ENCODE peak calls at places on chromosomes 7 and 10, in five cellular contexts. One of them, this sample, is unnamed.
A peak's percentile ranks its signal among the peaks of the same experiment; 100 is the strongest.

GRCh38 chr7:98628916-98629525 is 11.9 kb downstream of the NPTX2 start:
- DNase-seq in Peyer's patch: no peak
- DNase-seq in CD8-positive, alpha-beta T cell: no peak
- DNase-seq in heart left ventricle: no peak
- DNase-seq in AG04450: no peak
- DNase-seq in this sample: no peak

GRCh38 chr7:92988941-92989540 is 128.7 kb downstream of the SAMD9 start:
- DNase-seq in Peyer's patch: no peak
- DNase-seq in AG04450: no peak
- DNase-seq in heart left ventricle: no peak
- DNase-seq in CD8-positive, alpha-beta T cell: no peak
- DNase-seq in this sample: no peak

GRCh38 chr7:42080831-42081230 is 156.2 kb downstream of the GLI3 start:
- DNase-seq in CD8-positive, alpha-beta T cell: no peak
- DNase-seq in Peyer's patch: no peak
- DNase-seq in AG04450: no peak
- DNase-seq in heart left ventricle: no peak
- DNase-seq in this sample: no peak

GRCh38 chr10:65670087-65670486 is 1255.7 kb upstream of the LRRTM3 start:
- DNase-seq in AG04450: peak; percentile 15
- DNase-seq in Peyer's patch: no peak
- DNase-seq in heart left ventricle: no peak
- DNase-seq in CD8-positive, alpha-beta T cell: no peak
- DNase-seq in this sample: no peak

GRCh38 chr7:10412426-10413019 is 561.1 kb upstream of the PHF14 start:
- DNase-seq in heart left ventricle: no peak
- DNase-seq in AG04450: no peak
- DNase-seq in Peyer's patch: no peak
- DNase-seq in CD8-positive, alpha-beta T cell: no peak
- DNase-seq in this sample: no peak

GRCh38 chr10:48608279-48608681 is 3.4 kb upstream of the ARHGAP22 start:
- DNase-seq in CD8-positive, alpha-beta T cell: no peak
- DNase-seq in heart left ventricle: no peak
- DNase-seq in AG04450: no peak
- DNase-seq in Peyer's patch: peak; percentile 58
- DNase-seq in this sample: no peak

GRCh38 chr7:135414850-135415439 is 95.0 kb downstream of the CNOT4 start:
- DNase-seq in Peyer's patch: no peak
- DNase-seq in heart left ventricle: no peak
- DNase-seq in AG04450: peak; percentile 21
- DNase-seq in CD8-positive, alpha-beta T cell: peak; percentile 12
- DNase-seq in this sample: no peak

GRCh38 chr7:72039460-72039859 is 372.7 kb downstream of the CALN1 start:
- DNase-seq in heart left ventricle: no peak
- DNase-seq in CD8-positive, alpha-beta T cell: no peak
- DNase-seq in Peyer's patch: no peak
- DNase-seq in AG04450: no peak
- DNase-seq in this sample: no peak

GRCh38 chr7:131040467-131040932 is 287.2 kb upstream of the MKLN1 start:
- DNase-seq in Peyer's patch: peak; percentile 61
- DNase-seq in heart left ventricle: peak; percentile 56
- DNase-seq in AG04450: peak; percentile 48
- DNase-seq in CD8-positive, alpha-beta T cell: no peak
- DNase-seq in this sample: no peak

GRCh38 chr10:91652364-91652763 is 19.5 kb upstream of the PPP1R3C start:
- DNase-seq in CD8-positive, alpha-beta T cell: no peak
- DNase-seq in Peyer's patch: no peak
- DNase-seq in AG04450: peak; percentile 62
- DNase-seq in heart left ventricle: no peak
- DNase-seq in this sample: no peak

GRCh38 chr10:132590752-132591121 is 53.1 kb downstream of the INPP5A start:
- DNase-seq in AG04450: no peak
- DNase-seq in CD8-positive, alpha-beta T cell: no peak
- DNase-seq in Peyer's patch: no peak
- DNase-seq in heart left ventricle: no peak
- DNase-seq in this sample: no peak

GRCh38 chr10:32377458-32378370 is 30.8 kb upstream of the EPC1 start:
- DNase-seq in CD8-positive, alpha-beta T cell: peak; percentile 34
- DNase-seq in AG04450: no peak
- DNase-seq in Peyer's patch: peak; percentile 47
- DNase-seq in heart left ventricle: no peak
- DNase-seq in this sample: peak; percentile 46

GRCh38 chr7:93006480-93007095 is 111.2 kb downstream of the SAMD9 start:
- DNase-seq in Peyer's patch: no peak
- DNase-seq in AG04450: no peak
- DNase-seq in heart left ventricle: no peak
- DNase-seq in CD8-positive, alpha-beta T cell: no peak
- DNase-seq in this sample: no peak

GRCh38 chr10:86958831-86959736 is 685 bp downstream of the SNCG start:
- DNase-seq in CD8-positive, alpha-beta T cell: no peak
- DNase-seq in Peyer's patch: no peak
- DNase-seq in heart left ventricle: peak; percentile 79
- DNase-seq in AG04450: no peak
- DNase-seq in this sample: no peak
- H3K4me3 ChIP-seq in CD8-positive, alpha-beta T cell: no peak overlapping the region
- H3K4me3 ChIP-seq in Peyer's patch: no peak overlapping the region
- H3K4me3 ChIP-seq in heart left ventricle: peak overlapping the region; percentile 66
- H3K4me3 ChIP-seq in AG04450: no peak overlapping the region
- H3K4me3 ChIP-seq in this sample: no peak overlapping the region

DNA sequence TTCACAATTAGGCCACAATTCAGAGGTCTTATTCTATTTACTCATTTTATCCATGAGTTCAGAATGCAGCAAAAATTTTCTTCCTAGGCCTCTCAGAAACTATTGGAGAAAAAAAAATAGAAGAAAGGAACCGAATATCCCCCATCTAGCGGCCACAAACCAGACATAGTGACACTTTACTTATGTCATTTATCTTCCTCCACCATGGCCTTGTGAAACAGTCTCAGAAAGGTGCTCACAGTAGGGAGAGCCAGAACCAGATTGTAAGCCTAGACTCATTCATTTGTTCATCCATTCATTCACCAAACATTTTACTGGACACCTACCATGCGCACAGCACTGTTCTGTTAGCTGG is 16.0 kb downstream of the CREB3L2 start:
- DNase-seq in AG04450: no peak
- DNase-seq in CD8-positive, alpha-beta T cell: no peak
- DNase-seq in heart left ventricle: no peak
- DNase-seq in Peyer's patch: no peak
- DNase-seq in this sample: peak; percentile 66
- H3K4me3 ChIP-seq in AG04450: no peak overlapping the region
- H3K4me3 ChIP-seq in CD8-positive, alpha-beta T cell: no peak overlapping the region
- H3K4me3 ChIP-seq in heart left ventricle: no peak overlapping the region
- H3K4me3 ChIP-seq in Peyer's patch: no peak overlapping the region
- H3K4me3 ChIP-seq in this sample: peak overlapping the region; percentile 35

DNA sequence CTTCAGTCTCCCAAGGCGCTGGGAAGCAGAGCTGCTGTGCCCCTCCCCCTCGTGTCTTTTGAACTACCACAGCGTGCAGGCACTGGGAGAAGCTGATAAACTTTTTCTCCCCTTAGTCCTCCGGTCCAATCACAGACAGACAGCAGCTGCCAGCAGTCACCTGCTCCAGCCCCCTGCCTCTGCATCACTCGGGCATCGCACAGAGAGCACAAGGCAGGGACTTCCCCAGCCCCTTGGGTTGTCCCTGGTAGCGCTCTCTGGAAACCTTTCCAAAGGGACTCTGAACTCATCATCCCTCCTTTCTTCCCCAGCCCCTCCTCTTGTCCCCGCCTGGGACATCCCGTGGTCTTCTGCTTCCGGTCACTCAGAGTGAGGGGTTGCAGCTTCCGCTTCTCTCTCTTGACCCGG is 1.4 kb upstream of the NEUROG3 start:
- DNase-seq in CD8-positive, alpha-beta T cell: no peak
- DNase-seq in heart left ventricle: no peak
- DNase-seq in AG04450: no peak
- DNase-seq in Peyer's patch: no peak
- DNase-seq in this sample: no peak
- H3K4me3 ChIP-seq in CD8-positive, alpha-beta T cell: no peak overlapping the region
- H3K4me3 ChIP-seq in heart left ventricle: no peak overlapping the region
- H3K4me3 ChIP-seq in AG04450: no peak overlapping the region
- H3K4me3 ChIP-seq in Peyer's patch: no peak overlapping the region
- H3K4me3 ChIP-seq in this sample: no peak overlapping the region

DNA sequence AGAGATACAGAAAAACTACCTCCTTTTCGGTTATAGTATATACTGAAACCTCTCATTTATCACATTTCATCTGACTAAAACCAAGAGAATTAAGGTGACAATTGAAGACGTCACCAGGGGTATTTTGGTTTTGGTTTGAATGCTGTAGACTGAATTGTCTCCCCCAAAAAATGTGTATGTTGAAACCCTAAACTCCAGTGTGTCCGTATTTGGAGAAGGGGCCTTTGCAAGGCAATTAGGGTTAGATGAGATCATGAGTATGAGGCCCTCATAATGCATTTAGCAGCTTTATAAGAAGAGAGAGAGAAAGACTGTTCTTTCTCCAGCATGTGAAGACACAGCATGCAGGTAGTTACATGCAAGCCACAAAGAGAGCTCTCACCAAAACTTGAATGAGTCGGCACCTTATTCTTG is 59.5 kb downstream of the CACNA2D1 start:
- DNase-seq in CD8-positive, alpha-beta T cell: no peak
- DNase-seq in AG04450: no peak
- DNase-seq in Peyer's patch: no peak
- DNase-seq in heart left ventricle: no peak
- DNase-seq in this sample: peak; percentile 64
- H3K4me3 ChIP-seq in CD8-positive, alpha-beta T cell: no peak overlapping the region
- H3K4me3 ChIP-seq in AG04450: no peak overlapping the region
- H3K4me3 ChIP-seq in Peyer's patch: no peak overlapping the region
- H3K4me3 ChIP-seq in heart left ventricle: no peak overlapping the region
- H3K4me3 ChIP-seq in this sample: no peak overlapping the region

GRCh38 chr10:26215534-26215922 is 1.0 kb upstream of the GAD2 start:
- DNase-seq in AG04450: no peak
- DNase-seq in CD8-positive, alpha-beta T cell: no peak
- DNase-seq in heart left ventricle: no peak
- DNase-seq in Peyer's patch: no peak
- DNase-seq in this sample: no peak
- H3K4me3 ChIP-seq in AG04450: no peak overlapping the region
- H3K4me3 ChIP-seq in CD8-positive, alpha-beta T cell: no peak overlapping the region
- H3K4me3 ChIP-seq in heart left ventricle: no peak overlapping the region
- H3K4me3 ChIP-seq in Peyer's patch: no peak overlapping the region
- H3K4me3 ChIP-seq in this sample: no peak overlapping the region

GRCh38 chr7:132655071-132655761 is 78.9 kb upstream of the PLXNA4 start:
- DNase-seq in CD8-positive, alpha-beta T cell: peak; percentile 35
- DNase-seq in heart left ventricle: peak; percentile 42
- DNase-seq in Peyer's patch: peak; percentile 69
- DNase-seq in AG04450: no peak
- DNase-seq in this sample: peak; percentile 30
- H3K4me3 ChIP-seq in CD8-positive, alpha-beta T cell: peak overlapping the region; percentile 14
- H3K4me3 ChIP-seq in heart left ventricle: peak overlapping the region; percentile 15
- H3K4me3 ChIP-seq in Peyer's patch: no peak overlapping the region
- H3K4me3 ChIP-seq in AG04450: no peak overlapping the region
- H3K4me3 ChIP-seq in this sample: no peak overlapping the region

GRCh38 chr10:22250897-22251605 is 33.2 kb upstream of the EBLN1 start:
- DNase-seq in heart left ventricle: no peak
- DNase-seq in Peyer's patch: peak; percentile 20
- DNase-seq in AG04450: no peak
- DNase-seq in CD8-positive, alpha-beta T cell: no peak
- DNase-seq in this sample: no peak
- H3K4me3 ChIP-seq in heart left ventricle: peak overlapping the region; percentile 81
- H3K4me3 ChIP-seq in Peyer's patch: peak overlapping the region; percentile 54
- H3K4me3 ChIP-seq in AG04450: peak overlapping the region; percentile 61
- H3K4me3 ChIP-seq in CD8-positive, alpha-beta T cell: peak overlapping the region; percentile 59
- H3K4me3 ChIP-seq in this sample: peak overlapping the region; percentile 76